ENCODE peak calls at places on chromosomes 3 and 15, in seven cellular contexts. W is tibial nerve, H is keratinocyte, J is breast epithelium, G is gastrocnemius medialis, V is heart left ventricle, L is brain microvascular endothelial cell. Q is an unnamed sample. For H3K27me3, the result is how much of the 10 kb centered on the place peaks cover.

GRCh38 chr3:39330824-39331223 is 1.3 kb downstream of the CCR8 start:
- DNase-seq in W (no peak), H (no peak), J (no peak), V (no peak), G (no peak), L (no peak), Q (no peak)

GRCh38 chr3:62876064-62876463 is 848 bp upstream of the CADPS start:
- DNase-seq in J (no peak), W (no peak), V (peak), L (peak), H (peak), G (no peak), Q (no peak)

GRCh38 chr15:68154923-68155559 is 50.1 kb downstream of the CALML4 start:
- DNase-seq in L (peak), H (no peak), V (no peak), G (peak), J (no peak), W (no peak), Q (peak)

GRCh38 chr15:98953950-98954349 is 53.6 kb downstream of the PGPEP1L start:
- DNase-seq in V (peak), L (no peak), H (no peak), G (peak), J (no peak), W (no peak), Q (no peak)

GRCh38 chr3:128316456-128316855 is 150.2 kb downstream of the DNAJB8 start:
- DNase-seq in V (no peak), J (peak), H (no peak), G (no peak), W (no peak), L (no peak), Q (peak)

GRCh38 chr15:53843166-53843565 is 83.7 kb upstream of the WDR72 start:
- DNase-seq in J (no peak), H (no peak), L (no peak), G (no peak), W (no peak), V (no peak), Q (no peak)

GRCh38 chr15:57923311-57923710 is 142.2 kb downstream of the ALDH1A2 start:
- DNase-seq in J (no peak), L (no peak), W (no peak), G (no peak), H (no peak), V (no peak), Q (no peak)

GRCh38 chr3:111080357-111080937 is 8.8 kb downstream of the NECTIN3 start:
- DNase-seq in H (no peak), J (no peak), W (no peak), V (no peak), G (no peak), L (no peak), Q (no peak)

GRCh38 chr3:16066975-16067374 is 107.5 kb upstream of the GALNT15 start:
- DNase-seq in V (no peak), H (peak), J (no peak), W (no peak), G (no peak), L (peak), Q (no peak)

GRCh38 chr3:46693038-46693896 is at the start of gene ALS2CL:
- DNase-seq in V (peak), L (no peak), G (peak), J (peak), W (no peak), H (peak), Q (peak)

GRCh38 chr3:64489361-64490044 is 198.3 kb downstream of the ADAMTS9 start:
- DNase-seq in W (no peak), L (no peak), V (peak), J (peak), H (no peak), G (no peak), Q (peak)

GRCh38 chr15:89230277-89230676 is 8.9 kb upstream of the RLBP1 start:
- DNase-seq in W (no peak), H (no peak), J (no peak), L (peak), V (no peak), G (no peak), Q (no peak)

GRCh38 chr3:129562803-129563202 is 19.8 kb downstream of the H1-8 start:
- DNase-seq in G (no peak), J (no peak), V (no peak), L (no peak), W (no peak), H (no peak), Q (no peak)

GRCh38 chr3:98982336-98982735 is 80.8 kb upstream of the DCBLD2 start:
- DNase-seq in V (no peak), J (no peak), H (no peak), G (no peak), W (no peak), L (no peak), Q (no peak)

GRCh38 chr15:100973351-100974034 is 54.3 kb downstream of the LRRK1 start:
- DNase-seq in H (no peak), L (no peak), J (no peak), W (no peak), G (no peak), V (no peak), Q (peak)

GRCh38 chr3:101036213-101036618 is 43.0 kb upstream of the ABI3BP start:
- DNase-seq in H (peak), W (peak), L (peak), G (peak), J (peak), V (no peak), Q (no peak)

GRCh38 chr3:43996379-43997301 is 245.0 kb upstream of the TOPAZ1 start:
- DNase-seq in V (no peak), H (no peak), G (no peak), W (no peak), L (no peak), J (no peak), Q (peak)
- TF ChIP-seq CTCF in V (no peak), H (peak), G (no peak), W (peak), L (peak), J (no peak), Q (peak)

DNA sequence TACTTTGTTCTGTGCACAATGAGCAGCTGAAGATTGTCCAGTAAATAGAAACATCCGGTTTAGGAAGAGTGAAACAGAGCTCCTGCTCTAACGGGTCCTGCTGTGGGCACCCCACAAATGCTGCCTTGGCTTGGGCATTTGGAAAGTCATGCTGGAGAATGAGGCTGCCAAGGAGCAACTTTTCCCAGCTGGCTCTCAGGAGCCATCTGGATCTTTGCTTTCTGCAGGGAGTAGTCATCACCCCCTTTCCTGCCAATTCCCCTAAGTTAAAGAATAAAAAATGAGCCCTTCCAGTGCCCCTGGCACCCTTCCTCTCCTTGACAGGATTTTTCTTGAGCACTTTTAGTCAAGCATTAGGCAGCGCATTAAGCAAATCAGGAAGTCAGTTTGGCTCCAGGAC is 90.0 kb downstream of the FAM43A start:
- DNase-seq in V (no peak), J (no peak), L (no peak), H (no peak), G (no peak), W (no peak), Q (no peak)
- H3K27me3 ChIP-seq in V (under half), J (under half), L (under half), H (under half), G (under half), W (under half), Q (under half)

DNA sequence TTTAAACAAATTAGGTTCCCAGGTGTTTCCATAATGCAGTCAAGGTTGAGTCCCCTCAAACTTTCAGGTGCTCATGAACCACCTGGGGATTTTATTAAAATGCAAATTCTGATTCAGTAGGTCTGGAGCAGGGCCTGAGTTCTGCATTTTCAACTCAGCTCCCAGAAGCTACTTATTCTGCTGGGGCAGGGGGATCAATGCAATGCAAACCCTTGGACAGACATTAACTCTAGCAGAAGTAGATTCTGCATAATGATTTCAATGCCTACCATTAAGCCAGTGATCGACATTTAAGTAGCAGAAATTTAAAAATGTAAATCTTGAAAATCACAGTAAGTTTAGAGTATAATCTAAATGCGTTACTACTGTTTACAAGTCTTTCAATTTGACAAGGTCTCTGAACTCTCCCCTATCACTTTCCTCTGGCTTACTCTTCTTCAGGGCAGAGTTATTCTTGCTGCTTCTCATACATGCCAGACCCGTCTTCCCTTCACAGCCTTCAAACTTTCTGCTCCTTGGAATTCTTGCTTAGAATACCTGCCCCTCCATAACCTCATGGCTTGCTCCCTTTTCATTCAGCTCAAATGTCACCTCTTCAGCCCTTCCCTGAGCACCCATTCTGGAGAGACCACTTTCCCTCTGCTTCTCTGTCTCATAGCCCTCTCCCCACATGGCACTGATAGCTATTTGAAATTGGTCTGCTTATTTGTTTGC is 19.3 kb upstream of the DPPA4 start:
- DNase-seq in G (no peak), W (no peak), L (no peak), J (no peak), H (no peak), V (no peak), Q (no peak)
- H3K4me3 ChIP-seq in G (no peak), W (no peak), L (no peak), J (no peak), H (no peak), V (no peak), Q (no peak)

GRCh38 chr3:7547826-7548225 is 686.9 kb downstream of the GRM7 start:
- DNase-seq in H (no peak), V (no peak), L (no peak), J (no peak), G (no peak), W (no peak), Q (no peak)

GRCh38 chr3:7545334-7545733 is 684.4 kb downstream of the GRM7 start:
- DNase-seq in J (no peak), V (no peak), W (no peak), H (no peak), L (no peak), G (no peak), Q (no peak)

GRCh38 chr3:7546219-7546618 is 685.3 kb downstream of the GRM7 start:
- DNase-seq in G (no peak), W (no peak), L (peak), J (no peak), H (no peak), V (no peak), Q (no peak)

DNA sequence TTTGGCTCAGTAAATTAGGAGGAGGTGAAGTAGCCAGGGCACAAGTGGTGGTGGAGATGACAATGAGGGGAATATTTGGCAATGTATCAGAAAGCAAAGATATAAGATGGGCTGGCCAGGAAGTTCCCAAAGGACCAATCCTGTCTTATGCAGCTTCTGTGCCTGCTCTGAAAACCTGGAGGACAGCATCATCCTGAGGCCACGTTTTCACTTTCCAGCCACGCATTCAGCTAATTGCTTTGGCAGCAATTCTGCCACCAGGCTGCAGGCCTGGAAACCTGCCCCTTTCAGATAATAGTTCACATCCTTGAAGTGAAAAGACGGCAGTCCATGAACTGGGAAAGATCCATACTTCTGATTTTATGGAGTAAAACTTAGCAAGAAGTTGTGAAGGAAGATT is 682.4 kb downstream of the GRM7 start:
- DNase-seq in G (no peak), J (no peak), H (no peak), L (no peak), W (no peak), V (no peak), Q (peak)
- TF ChIP-seq CTCF in G (no peak), J (no peak), H (no peak), L (no peak), W (no peak), V (no peak), Q (peak)

DNA sequence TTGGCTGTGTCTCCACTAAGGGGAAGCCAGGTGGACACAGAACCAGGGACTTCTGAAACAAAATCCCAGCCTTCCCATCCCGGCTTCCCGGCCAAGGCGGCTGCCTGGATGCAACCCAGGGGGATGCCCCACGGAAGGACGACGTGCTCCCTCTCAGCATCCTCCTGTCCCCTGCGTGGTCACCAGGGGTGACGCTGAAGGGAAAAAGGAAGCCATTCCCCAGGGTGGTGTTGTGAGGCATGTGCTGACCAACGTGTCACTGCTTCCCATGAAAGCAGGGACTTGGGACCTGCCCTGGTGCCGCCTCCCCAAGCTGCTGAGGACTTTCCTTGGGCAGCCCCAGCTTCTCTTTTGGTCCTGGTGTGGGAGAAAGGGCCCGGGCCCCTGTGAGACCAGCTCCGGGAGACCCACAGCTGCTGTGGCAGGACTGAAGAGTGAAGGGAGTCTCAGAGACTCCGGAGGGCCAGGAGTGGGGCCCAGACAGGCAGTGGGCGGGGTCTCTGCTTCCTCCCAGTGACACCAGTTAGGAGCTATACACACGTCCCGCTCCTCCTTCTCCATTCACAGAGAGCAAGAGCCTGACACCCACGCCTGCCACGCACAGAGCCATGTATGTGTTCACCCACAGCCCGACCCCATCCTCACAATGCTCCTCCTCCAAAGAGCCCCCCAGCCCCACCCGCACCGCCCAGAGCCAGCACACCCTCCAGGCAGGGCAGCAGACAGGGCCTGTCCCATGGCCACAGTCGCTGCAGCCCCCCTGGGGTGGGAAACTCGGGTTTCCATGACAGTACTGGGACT is 139.1 kb downstream of the NUP210 start:
- DNase-seq in W (no peak), J (no peak), H (no peak), G (no peak), L (no peak), V (peak), Q (no peak)
- H3K27me3 ChIP-seq in W (under half), J (under half), H (under half), G (under half), L (under half), V (under half), Q (under half)

Q was measured in BE2C.